ENCODE peak calls at places on chromosomes 16 and 17, in ten cellular contexts. X is A549; G is mucosa of descending colon; R is CD8-positive, alpha-beta T cell; C is heart right ventricle; S is fibroblast of mammary gland; B is ascending aorta; W is PC-3; H is astrocyte of the cerebellum; M is AG10803. P is an unnamed sample.

GRCh38 chr17:82443465-82444283 is 6.9 kb downstream of the CYBC1 start:
- DNase-seq in M (no peak), G (no peak), W (no peak), S (peak), B (no peak), X (no peak), C (no peak), R (no peak), H (peak), P (no peak)

GRCh38 chr16:47413041-47413440 is 47.8 kb downstream of the ITFG1 start:
- DNase-seq in W (no peak), X (no peak), B (no peak), H (peak), S (no peak), G (no peak), M (no peak), C (no peak), R (no peak), P (no peak)

GRCh38 chr17:10357768-10358167 is 15.0 kb downstream of the MYH13 start:
- DNase-seq in M (no peak), W (peak), S (no peak), B (no peak), C (no peak), H (no peak), R (no peak), X (peak), G (peak), P (no peak)

GRCh38 chr17:55520402-55520801 is 9.2 kb upstream of the SMIM36 start:
- DNase-seq in R (no peak), S (no peak), X (no peak), G (no peak), C (no peak), M (no peak), H (no peak), B (no peak), W (peak), P (no peak)

GRCh38 chr16:69017036-69017783 is 88.2 kb upstream of the HAS3 start:
- DNase-seq in G (no peak), H (peak), W (peak), S (peak), R (no peak), C (no peak), M (peak), B (no peak), X (peak), P (peak)

GRCh38 chr17:82012482-82013295 is 10.0 kb downstream of the CENPX start:
- DNase-seq in S (no peak), R (no peak), M (no peak), X (no peak), B (no peak), G (no peak), C (no peak), H (no peak), W (no peak), P (no peak)

GRCh38 chr16:21190599-21190998 is 20.8 kb downstream of the ZP2 start:
- DNase-seq in S (peak), H (no peak), B (no peak), X (no peak), R (no peak), G (no peak), M (peak), C (no peak), W (no peak), P (peak)

GRCh38 chr17:7184091-7184488 is 4.9 kb upstream of the ASGR1 start:
- DNase-seq in M (no peak), W (no peak), X (peak), B (no peak), H (no peak), S (no peak), C (no peak), R (no peak), G (peak), P (no peak)

GRCh38 chr16:81478876-81479496 is 34.4 kb downstream of the CMIP start:
- DNase-seq in B (no peak), G (peak), W (no peak), C (peak), S (no peak), X (no peak), R (no peak), M (no peak), H (no peak), P (no peak)

GRCh38 chr16:66254751-66255150 is 111.7 kb upstream of the CDH5 start:
- DNase-seq in G (no peak), X (no peak), H (peak), M (peak), B (no peak), C (no peak), W (no peak), R (no peak), S (peak), P (no peak)

GRCh38 chr17:80976718-80977117 is 14.9 kb upstream of the CHMP6 start:
- DNase-seq in G (no peak), B (no peak), R (no peak), X (no peak), W (no peak), H (no peak), C (no peak), M (no peak), S (no peak), P (no peak)

GRCh38 chr17:69075823-69076222 is 15.1 kb upstream of the ABCA9 start:
- DNase-seq in S (no peak), C (no peak), R (no peak), W (no peak), H (no peak), G (no peak), B (no peak), X (no peak), M (peak), P (no peak)

GRCh38 chr16:85126731-85127662 is 14.7 kb upstream of the CIBAR2 start:
- DNase-seq in X (no peak), S (peak), B (no peak), C (no peak), H (peak), G (no peak), R (no peak), W (peak), M (peak), P (peak)

GRCh38 chr17:39676198-39676819 is 8.1 kb downstream of the PNMT start:
- DNase-seq in X (peak), S (no peak), G (peak), C (peak), H (no peak), B (peak), R (peak), W (no peak), M (no peak), P (peak)

GRCh38 chr17:57902800-57903759 is 52.1 kb downstream of the CUEDC1 start:
- DNase-seq in H (peak), C (peak), X (peak), R (no peak), G (peak), M (peak), S (peak), B (peak), W (peak), P (peak)

GRCh38 chr16:81902025-81902424 is 109.2 kb downstream of the SDR42E1 start:
- DNase-seq in X (no peak), C (no peak), B (no peak), W (peak), M (no peak), R (no peak), G (no peak), H (no peak), S (no peak), P (no peak)

GRCh38 chr17:4658478-4659305 is 17.2 kb upstream of the ALOX15 start:
- DNase-seq in X (no peak), C (no peak), G (no peak), B (no peak), M (no peak), R (no peak), W (no peak), S (peak), H (no peak), P (peak)

GRCh38 chr16:72560617-72561016 is 388.7 kb upstream of the PMFBP1 start:
- DNase-seq in R (no peak), B (no peak), H (no peak), X (no peak), S (peak), C (no peak), W (no peak), M (no peak), G (peak), P (no peak)

GRCh38 chr17:74271902-74272563 is 2.0 kb upstream of the DNAI2 start:
- DNase-seq in G (no peak), H (no peak), S (peak), M (no peak), W (no peak), R (no peak), X (no peak), C (peak), B (no peak), P (no peak)

GRCh38 chr16:14399397-14400284 is 230.4 kb downstream of the PARN start:
- DNase-seq in H (peak), R (no peak), C (peak), G (no peak), B (peak), X (peak), M (peak), W (peak), S (peak), P (peak)

GRCh38 chr17:80888276-80889160 is 103.1 kb upstream of the CHMP6 start:
- DNase-seq in S (no peak), B (no peak), M (no peak), R (no peak), X (no peak), W (no peak), H (no peak), C (no peak), G (no peak), P (no peak)

GRCh38 chr16:49120631-49121030 is 161.0 kb downstream of the CBLN1 start:
- DNase-seq in S (no peak), C (no peak), M (no peak), H (no peak), W (no peak), B (no peak), G (peak), X (no peak), R (no peak), P (no peak)

GRCh38 chr17:10579270-10579669 is 29.8 kb upstream of the MYH2 start:
- DNase-seq in X (no peak), H (no peak), C (no peak), R (no peak), M (peak), S (peak), B (no peak), G (no peak), W (peak), P (no peak)

GRCh38 chr17:3012926-3013581 is 50.4 kb downstream of the OR1D5 start:
- DNase-seq in C (peak), M (peak), R (peak), X (peak), B (no peak), H (peak), W (peak), S (peak), G (peak), P (peak)

GRCh38 chr16:23803591-23804123 is 32.1 kb upstream of the PRKCB start:
- DNase-seq in X (peak), H (no peak), S (peak), M (peak), R (peak), B (no peak), C (peak), G (peak), W (peak), P (peak)

GRCh38 chr16:79997257-79997656 is 396.7 kb upstream of the MAF start:
- DNase-seq in M (peak), H (no peak), G (peak), X (peak), S (peak), B (no peak), W (no peak), C (no peak), R (no peak), P (no peak)
- TF ChIP-seq CTCF in M (peak), H (peak), G (no peak), X (peak), S (peak), B (no peak), W (peak), C (peak), R (no peak), P (peak)

GRCh38 chr16:1744338-1744840 is 27.0 kb downstream of the NME3 start:
- DNase-seq in B (no peak), X (no peak), R (no peak), M (no peak), W (no peak), H (no peak), C (no peak), G (no peak), S (no peak), P (no peak)

GRCh38 chr16:1747934-1748333 is 23.4 kb downstream of the NME3 start:
- DNase-seq in H (no peak), S (no peak), W (no peak), M (no peak), G (no peak), R (no peak), X (no peak), B (no peak), C (no peak), P (no peak)

GRCh38 chr16:1745181-1745899 is 26.0 kb downstream of the NME3 start:
- DNase-seq in B (no peak), W (peak), G (no peak), R (no peak), C (no peak), X (no peak), H (peak), S (peak), M (peak), P (no peak)

GRCh38 chr16:1746693-1747195 is 24.6 kb downstream of the NME3 start:
- DNase-seq in G (no peak), W (no peak), C (no peak), H (no peak), S (no peak), X (peak), R (no peak), M (no peak), B (no peak), P (no peak)

DNA sequence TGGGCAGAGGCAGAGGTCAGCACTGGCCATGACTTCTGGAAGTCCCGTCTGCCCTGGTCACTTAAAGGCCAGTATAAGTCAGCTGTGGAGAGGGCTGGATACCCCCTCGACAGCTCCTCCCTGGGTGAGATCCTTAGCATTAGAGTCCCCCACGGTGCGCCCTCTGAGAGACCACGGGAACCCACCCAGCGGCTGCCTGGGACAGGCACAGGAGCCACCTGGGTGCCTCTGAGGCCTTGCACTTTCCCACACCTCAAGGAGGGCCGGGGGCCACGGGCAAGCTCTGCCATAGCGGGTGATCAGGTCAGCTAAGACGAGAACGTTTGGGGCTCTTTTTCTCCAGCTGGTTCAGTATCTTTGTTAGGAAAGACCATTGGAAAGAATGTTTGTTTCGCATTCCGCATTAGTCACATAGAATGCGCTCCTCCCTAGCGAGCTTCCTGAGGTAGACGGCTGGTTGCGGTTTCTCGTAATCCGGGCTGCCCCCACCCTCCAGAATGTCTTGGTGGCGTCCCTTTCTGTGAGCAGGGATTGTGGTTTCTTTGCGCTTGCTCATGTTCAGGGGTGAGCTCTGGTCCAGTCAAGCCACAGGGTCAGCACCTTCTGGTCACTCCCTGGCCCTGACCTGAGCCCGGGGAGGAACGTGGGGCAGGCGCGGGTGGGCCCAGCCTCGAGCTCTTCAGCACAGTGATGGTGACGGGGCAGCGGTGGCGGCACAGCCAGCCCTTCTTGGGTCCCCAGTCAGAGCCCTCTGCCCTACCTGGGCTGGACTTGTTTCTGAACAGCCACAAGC is 25.2 kb downstream of the NME3 start:
- DNase-seq in M (peak), H (peak), B (no peak), W (peak), R (no peak), S (peak), X (no peak), G (no peak), C (no peak), P (peak)
- H3K4me3 ChIP-seq in M (no peak), H (peak), B (no peak), W (no peak), R (no peak), S (no peak), X (no peak), G (no peak), C (no peak), P (no peak)

DNA sequence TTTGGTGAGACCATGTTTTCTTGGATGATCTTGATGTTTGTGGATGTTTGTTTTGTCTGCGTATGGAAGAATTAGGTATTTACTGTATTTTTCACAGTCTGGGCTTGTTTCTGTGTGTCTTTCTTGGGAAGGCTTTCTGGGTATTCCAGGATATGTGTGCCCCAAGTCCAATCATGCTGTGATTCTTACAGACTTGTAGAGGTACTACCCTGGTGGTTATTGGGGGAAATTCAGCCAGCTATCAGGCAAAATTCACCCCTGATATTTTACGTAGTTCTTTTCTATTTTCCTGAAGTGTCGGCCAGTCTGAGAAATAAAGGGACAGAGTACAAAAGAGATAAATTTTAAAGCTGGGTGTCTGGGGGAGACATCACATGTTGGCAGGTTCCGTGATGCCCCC is 33.4 kb upstream of the ARL4D start:
- DNase-seq in S (no peak), B (no peak), X (peak), M (no peak), G (no peak), W (no peak), H (no peak), C (no peak), R (no peak), P (no peak)
- TF ChIP-seq CTCF in S (peak), B (no peak), X (no peak), M (peak), G (no peak), W (peak), H (peak), C (no peak), R (no peak), P (no peak)

DNA sequence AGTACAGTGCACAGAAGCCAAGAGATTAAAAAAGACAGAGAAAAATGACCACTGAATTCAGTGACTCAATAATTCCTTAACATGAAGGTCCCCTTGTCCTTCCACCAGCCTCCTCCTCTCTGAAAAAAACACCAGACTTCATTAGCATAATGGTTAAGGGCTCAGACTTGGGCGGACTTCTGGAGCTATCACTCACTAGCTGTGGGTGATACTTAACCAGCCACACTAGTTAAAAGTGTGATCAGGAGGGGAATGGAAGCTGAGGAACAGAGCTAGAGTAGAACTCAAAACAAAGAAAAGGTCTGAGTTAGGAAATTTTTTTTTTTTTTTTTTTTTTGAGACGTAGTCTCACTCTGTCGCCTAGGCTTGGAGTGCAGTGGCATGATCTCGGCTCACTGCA is 23.2 kb downstream of the ZNF652 start:
- DNase-seq in M (no peak), G (no peak), S (no peak), R (no peak), W (no peak), X (no peak), C (no peak), H (no peak), B (no peak), P (no peak)
- H3K4me3 ChIP-seq in M (no peak), G (no peak), S (no peak), R (no peak), W (no peak), X (no peak), C (no peak), H (no peak), B (no peak), P (no peak)

GRCh38 chr17:30203471-30203981 is 32.0 kb downstream of the SLC6A4 start:
- DNase-seq in W (no peak), M (no peak), S (no peak), G (no peak), B (no peak), R (no peak), C (no peak), X (no peak), H (no peak), P (no peak)
- TF ChIP-seq CTCF in W (no peak), M (no peak), S (no peak), G (no peak), B (no peak), R (no peak), C (no peak), X (no peak), H (no peak), P (no peak)

GRCh38 chr17:46770818-46771600 is 47.5 kb downstream of the WNT3 start:
- DNase-seq in G (peak), M (peak), X (peak), H (no peak), C (no peak), B (no peak), R (no peak), W (peak), S (peak), P (peak)
- H3K4me3 ChIP-seq in G (peak), M (peak), X (peak), H (peak), C (peak), B (peak), R (peak), W (peak), S (peak), P (peak)

GRCh38 chr16:89410322-89410721 is 80.0 kb downstream of the ANKRD11 start:
- DNase-seq in S (no peak), C (no peak), B (no peak), X (no peak), W (no peak), M (no peak), H (no peak), G (no peak), R (no peak), P (no peak)

GRCh38 chr16:89412811-89413210 is 77.5 kb downstream of the ANKRD11 start:
- DNase-seq in H (no peak), R (no peak), G (no peak), C (peak), M (no peak), X (no peak), W (no peak), S (no peak), B (no peak), P (no peak)

GRCh38 chr16:89411335-89411850 is 79.0 kb downstream of the ANKRD11 start:
- DNase-seq in B (no peak), C (no peak), H (no peak), G (no peak), S (no peak), M (no peak), R (no peak), X (no peak), W (no peak), P (no peak)

GRCh38 chr16:89409161-89409711 is 81.1 kb downstream of the ANKRD11 start:
- DNase-seq in G (peak), H (no peak), S (peak), C (no peak), X (no peak), B (no peak), M (no peak), R (peak), W (peak), P (peak)

DNA sequence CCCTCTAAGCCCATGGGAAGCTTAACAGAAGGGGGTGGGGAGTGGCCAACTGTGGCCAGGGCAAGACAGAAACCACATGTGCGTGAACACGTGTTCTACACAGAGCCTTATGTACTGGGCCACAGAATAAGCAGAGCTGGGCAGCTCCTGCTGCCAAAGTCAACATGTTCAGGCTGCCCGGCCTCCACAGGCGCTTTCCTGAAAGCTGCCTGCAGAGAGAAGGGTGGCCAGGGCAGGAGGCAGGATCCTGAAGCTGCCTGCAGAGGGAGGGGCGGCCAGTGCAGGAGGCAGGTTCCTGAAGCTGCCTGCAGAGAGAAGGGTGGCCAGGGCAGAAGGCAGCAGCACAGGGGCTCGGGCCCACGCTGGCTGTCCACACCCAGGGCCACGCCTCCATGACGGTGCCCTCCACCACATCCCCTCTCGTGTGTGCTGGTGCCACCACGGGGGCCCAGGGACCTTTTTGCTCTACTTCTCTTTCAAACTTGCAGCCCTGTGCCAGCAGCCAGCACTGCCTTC is 79.5 kb downstream of the ANKRD11 start:
- DNase-seq in H (peak), M (peak), S (peak), G (peak), W (no peak), B (peak), X (no peak), C (peak), R (no peak), P (peak)
- TF ChIP-seq CTCF in H (peak), M (peak), S (peak), G (no peak), W (no peak), B (no peak), X (no peak), C (no peak), R (no peak), P (no peak)